ENCODE peak calls at places on chromosome 10, in four cellular contexts. Q is GM12878, E is K562, Z is endothelial cell of umbilical vein. I is an unnamed sample.

GRCh38 chr10:107814865-107815487 is 650.5 kb upstream of the SORCS1 start:
- DNase-seq in Q (peak; percentile 20), E (no peak), Z (no peak), I (peak; percentile 5)

GRCh38 chr10:26879744-26880143 is 19.0 kb upstream of the ABI1 start:
- DNase-seq in Q (no peak), E (no peak), Z (no peak), I (no peak)

GRCh38 chr10:118835682-118836326 is 81.0 kb upstream of the CACUL1 start:
- DNase-seq in Q (no peak), E (no peak), Z (no peak), I (no peak)

GRCh38 chr10:97024181-97025073 is 161.3 kb downstream of the SLIT1 start:
- DNase-seq in Q (peak; percentile 28), E (no peak), Z (peak; percentile 80), I (peak; percentile 93)

GRCh38 chr10:111107023-111107422 is 30.2 kb downstream of the ADRA2A start:
- DNase-seq in Q (no peak), E (peak; percentile 9), Z (no peak), I (no peak)

GRCh38 chr10:14438057-14438456 is 107.3 kb upstream of the FRMD4A start:
- DNase-seq in Q (no peak), E (no peak), Z (no peak), I (no peak)

GRCh38 chr10:29648983-29649268 is 14.2 kb upstream of the SVIL start:
- DNase-seq in Q (no peak), E (no peak), Z (peak; percentile 36), I (peak; percentile 68)

GRCh38 chr10:130455791-130456190 is 319.6 kb downstream of the GLRX3 start:
- DNase-seq in Q (no peak), E (no peak), Z (no peak), I (no peak)

GRCh38 chr10:97542169-97543024 is 30.2 kb upstream of the ANKRD2 start:
- DNase-seq in Q (no peak), E (peak; percentile 24), Z (peak; percentile 98), I (peak; percentile 97)

GRCh38 chr10:30176182-30176581 is 116.8 kb upstream of the JCAD start:
- DNase-seq in Q (no peak), E (no peak), Z (no peak), I (peak; percentile 83)

GRCh38 chr10:32346551-32347362 is at the start of gene EPC1:
- DNase-seq in Q (peak; percentile 63), E (peak; percentile 93), Z (peak; percentile 88), I (peak; percentile 86)

GRCh38 chr10:103703941-103704919 is 151.1 kb downstream of the SH3PXD2A start:
- DNase-seq in Q (no peak), E (no peak), Z (no peak), I (no peak)

GRCh38 chr10:83522881-83523386 is 616.4 kb upstream of the GHITM start:
- DNase-seq in Q (no peak), E (no peak), Z (no peak), I (no peak)

GRCh38 chr10:4240641-4241197 is 455.7 kb upstream of the KLF6 start:
- DNase-seq in Q (no peak), E (no peak), Z (peak; percentile 93), I (peak; percentile 96)

GRCh38 chr10:94006591-94007550 is 13.1 kb downstream of the PLCE1 start:
- DNase-seq in Q (no peak), E (peak; percentile 8), Z (no peak), I (peak; percentile 78)

GRCh38 chr10:27526242-27526641 is 22.1 kb downstream of the RAB18 start:
- DNase-seq in Q (no peak), E (peak; percentile 32), Z (no peak), I (no peak)

GRCh38 chr10:36666451-36666850 is 458.9 kb upstream of the ANKRD30A start:
- DNase-seq in Q (no peak), E (no peak), Z (no peak), I (peak; percentile 28)

GRCh38 chr10:130022501-130023299 is 58.6 kb upstream of the EBF3 start:
- DNase-seq in Q (no peak), E (no peak), Z (no peak), I (peak; percentile 85)

GRCh38 chr10:42630537-42631134 is 7.7 kb downstream of the ZNF33B start:
- DNase-seq in Q (no peak), E (no peak), Z (no peak), I (no peak)

GRCh38 chr10:119919823-119920222 is 27.3 kb downstream of the SEC23IP start:
- DNase-seq in Q (peak; percentile 13), E (no peak), Z (no peak), I (no peak)

GRCh38 chr10:11016959-11017574 is 605 bp upstream of the CELF2 start:
- DNase-seq in Q (no peak), E (no peak), Z (no peak), I (no peak)

GRCh38 chr10:34780818-34781380 is 34.2 kb downstream of the PARD3 start:
- DNase-seq in Q (peak; percentile 47), E (peak; percentile 35), Z (peak; percentile 73), I (peak; percentile 63)

GRCh38 chr10:74033724-74034123 is 35.8 kb downstream of the VCL start:
- DNase-seq in Q (no peak), E (no peak), Z (no peak), I (no peak)

GRCh38 chr10:35911233-35911632 is 269.1 kb upstream of the FZD8 start:
- DNase-seq in Q (no peak), E (no peak), Z (no peak), I (no peak)

DNA sequence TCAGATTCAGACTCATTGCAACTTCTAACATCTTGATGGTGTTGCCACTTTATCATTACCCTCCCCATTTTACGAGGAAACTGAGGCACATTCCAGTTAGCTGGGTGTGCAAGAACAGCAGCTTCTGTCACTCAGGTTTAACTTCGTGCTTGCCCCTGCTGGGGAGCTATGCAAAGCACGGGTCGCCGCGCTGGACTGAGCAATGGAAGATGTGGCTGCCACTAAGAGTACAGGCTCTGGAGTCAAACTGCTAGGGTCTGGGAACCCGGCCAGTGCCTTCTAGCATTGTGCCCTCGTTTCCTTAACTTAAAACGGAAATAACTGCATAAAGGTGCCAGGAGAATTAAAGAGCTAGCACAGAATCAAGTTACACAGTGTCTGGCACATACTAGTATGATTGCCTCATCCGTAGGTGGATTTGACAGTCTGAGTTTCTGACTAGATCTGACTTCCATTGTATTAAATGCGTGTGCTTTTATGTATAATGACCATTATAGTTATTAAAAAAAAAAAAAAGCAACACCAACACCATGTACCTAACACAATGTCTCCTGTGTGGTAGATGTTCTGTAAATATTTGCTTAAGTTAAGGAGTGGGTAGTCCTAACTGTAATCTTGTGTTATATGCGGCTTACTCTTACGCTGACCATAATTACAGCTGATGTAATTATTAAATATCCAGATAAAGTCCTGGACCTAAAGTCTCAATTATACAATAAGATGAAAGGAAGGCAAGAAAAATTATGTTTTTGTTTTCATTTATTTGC is 842 bp downstream of the ZNF22 start:
- DNase-seq in Q (peak; percentile 44), E (peak; percentile 77), Z (peak; percentile 94), I (peak; percentile 69)
- TF ChIP-seq FOS in Q (no peak), E (no peak), Z (no peak), I (no peak)

GRCh38 chr10:101299211-101299610 is 54.8 kb upstream of the BTRC start:
- DNase-seq in Q (no peak), E (no peak), Z (no peak), I (no peak)

GRCh38 chr10:101295266-101295665 is 58.7 kb upstream of the BTRC start:
- DNase-seq in Q (no peak), E (no peak), Z (no peak), I (no peak)

GRCh38 chr10:101294109-101294508 is 59.9 kb upstream of the BTRC start:
- DNase-seq in Q (no peak), E (no peak), Z (no peak), I (no peak)

GRCh38 chr10:101301111-101301731 is 52.7 kb upstream of the BTRC start:
- DNase-seq in Q (no peak), E (peak; percentile 62), Z (peak; percentile 44), I (peak; percentile 44)

GRCh38 chr10:101297901-101298451 is 56.0 kb upstream of the BTRC start:
- DNase-seq in Q (no peak), E (peak; percentile 68), Z (peak; percentile 65), I (peak; percentile 39)
- TF ChIP-seq FOS in Q (no peak), E (no peak), Z (no peak), I (no peak)

GRCh38 chr10:88707429-88708110 is 1.5 kb downstream of the LIPK start:
- DNase-seq in Q (no peak), E (no peak), Z (peak; percentile 85), I (peak; percentile 81)

GRCh38 chr10:88705951-88706350 is at the start of gene LIPK:
- DNase-seq in Q (no peak), E (no peak), Z (no peak), I (no peak)

DNA sequence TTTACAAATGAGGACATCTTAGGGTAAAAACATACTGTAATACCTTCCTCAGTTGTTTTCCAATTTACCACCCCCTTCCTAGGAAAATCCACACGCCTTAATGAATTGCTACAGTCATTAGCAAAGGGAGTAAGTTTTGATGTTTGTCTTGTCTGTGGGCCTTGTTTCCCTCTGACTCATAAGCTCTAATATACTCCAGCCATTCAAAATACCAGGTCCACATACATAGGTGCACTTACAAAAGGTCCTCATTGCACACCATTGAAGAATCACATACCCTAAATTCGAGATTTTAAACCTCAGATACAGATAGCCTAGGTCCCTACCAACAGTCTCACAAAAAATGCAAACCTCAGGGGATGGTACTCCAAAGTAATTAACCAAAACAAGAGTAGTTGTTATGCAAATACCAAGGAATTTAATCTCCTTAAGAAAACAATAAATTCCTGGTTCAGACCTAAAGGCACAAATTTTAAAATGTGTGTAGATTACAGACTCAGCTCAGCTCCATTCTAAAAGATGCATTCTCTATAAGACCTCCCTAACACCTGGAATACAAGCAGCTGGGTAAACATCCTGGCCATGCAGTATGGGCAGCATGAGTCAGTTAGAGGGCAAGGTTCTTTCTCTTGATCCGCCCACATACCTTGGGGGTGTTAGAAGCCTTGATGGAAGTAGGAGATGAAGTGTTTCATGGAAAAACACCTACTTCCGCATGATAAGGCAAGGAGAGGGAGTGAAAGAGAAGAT is 3.0 kb upstream of the LIPK start:
- DNase-seq in Q (no peak), E (no peak), Z (peak; percentile 83), I (peak; percentile 35)
- TF ChIP-seq FOS in Q (no peak), E (no peak), Z (peak; percentile 48), I (no peak)

DNA sequence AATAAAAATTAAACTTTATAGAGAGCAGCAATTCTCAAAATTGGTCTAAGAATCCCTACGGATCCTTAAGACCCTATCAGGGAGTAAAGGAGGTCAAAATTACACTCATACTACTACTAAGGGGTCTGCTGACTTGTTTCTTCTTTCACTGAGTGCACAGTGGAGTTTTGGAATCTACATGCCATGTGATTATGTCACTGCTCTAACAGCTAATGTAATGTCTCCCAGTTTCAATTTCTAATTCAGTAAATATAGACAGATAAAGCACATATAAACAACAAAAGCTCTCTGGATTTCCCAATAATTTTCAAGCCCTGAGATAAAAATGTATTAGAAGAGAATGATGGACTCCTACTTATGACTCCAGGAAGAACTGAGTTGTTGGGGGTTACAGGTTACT is 74.6 kb downstream of the WAPL start:
- DNase-seq in Q (no peak), E (no peak), Z (no peak), I (peak; percentile 43)
- TF ChIP-seq FOS in Q (no peak), E (no peak), Z (no peak), I (no peak)

GRCh38 chr10:24711465-24711864 is 12.2 kb downstream of the ARHGAP21 start:
- DNase-seq in Q (no peak), E (no peak), Z (no peak), I (no peak)

GRCh38 chr10:24706479-24707118 is 17.1 kb downstream of the ARHGAP21 start:
- DNase-seq in Q (no peak), E (peak; percentile 46), Z (peak; percentile 76), I (peak; percentile 98)

GRCh38 chr10:24708081-24708480 is 15.6 kb downstream of the ARHGAP21 start:
- DNase-seq in Q (no peak), E (no peak), Z (no peak), I (no peak)

GRCh38 chr10:24703700-24704099 is 20.0 kb downstream of the ARHGAP21 start:
- DNase-seq in Q (no peak), E (no peak), Z (no peak), I (peak; percentile 93)

GRCh38 chr10:24707445-24707844 is 16.2 kb downstream of the ARHGAP21 start:
- DNase-seq in Q (no peak), E (peak; percentile 31), Z (no peak), I (no peak)
- TF ChIP-seq FOS in Q (no peak), E (no peak), Z (no peak), I (no peak)